ENCODE peak calls at places on chromosomes 1 and 21, in nine cellular contexts. P, O, R, X, C, H, J, I and M are unnamed samples.

GRCh38 chr1:58784758-58785423 is 1.0 kb upstream of the JUN start:
- DNase-seq in H (peak; percentile 92), X (peak; percentile 83), O (peak; percentile 86), R (peak; percentile 97), J (peak; percentile 66), I (peak; percentile 82), P (peak; percentile 90), C (peak; percentile 67), M (peak; percentile 86)

GRCh38 chr1:102783487-102783886 is 324.8 kb downstream of the COL11A1 start:
- DNase-seq in J (no peak), X (no peak), P (no peak), C (no peak), O (no peak), I (no peak), R (no peak), H (no peak), M (no peak)

GRCh38 chr1:206460846-206461426 is 9.3 kb upstream of the IKBKE start:
- DNase-seq in P (no peak), X (no peak), I (no peak), H (no peak), R (no peak), C (no peak), J (no peak), O (no peak), M (no peak)

GRCh38 chr1:174969977-174970376 is 29.8 kb upstream of the CACYBP start:
- DNase-seq in P (no peak), J (no peak), R (no peak), O (no peak), X (peak; percentile 41), I (no peak), C (no peak), H (no peak), M (no peak)

GRCh38 chr1:21652937-21653743 is 16.0 kb downstream of the RAP1GAP start:
- DNase-seq in R (no peak), C (no peak), I (peak; percentile 32), X (no peak), J (no peak), P (no peak), O (no peak), H (no peak), M (no peak)

GRCh38 chr1:111846842-111847241 is 91.1 kb downstream of the DDX20 start:
- DNase-seq in R (no peak), X (no peak), I (no peak), C (no peak), O (no peak), J (no peak), H (no peak), P (no peak), M (no peak)

GRCh38 chr1:15243275-15244043 is 3.6 kb upstream of the FHAD1 start:
- DNase-seq in X (peak; percentile 21), R (no peak), O (no peak), P (no peak), C (no peak), H (no peak), I (no peak), J (no peak), M (no peak)

GRCh38 chr1:207841907-207842306 is 69.0 kb downstream of the CD34 start:
- DNase-seq in O (no peak), X (no peak), I (no peak), J (no peak), H (no peak), R (no peak), P (no peak), C (no peak), M (no peak)

GRCh38 chr1:56526571-56527174 is 52.7 kb downstream of the PLPP3 start:
- DNase-seq in H (no peak), O (peak; percentile 47), R (no peak), I (peak; percentile 61), P (no peak), X (no peak), C (peak; percentile 28), J (no peak), M (no peak)

GRCh38 chr1:232521660-232522059 is 108.3 kb downstream of the SIPA1L2 start:
- DNase-seq in C (no peak), H (no peak), R (no peak), P (no peak), X (no peak), O (no peak), I (no peak), J (no peak), M (peak; percentile 54)

GRCh38 chr1:177479600-177479999 is 308.8 kb downstream of the BRINP2 start:
- DNase-seq in I (no peak), X (no peak), O (no peak), H (no peak), J (no peak), P (no peak), C (no peak), R (no peak), M (no peak)

GRCh38 chr1:245990315-245991022 is 516.6 kb downstream of the SMYD3 start:
- DNase-seq in X (no peak), R (no peak), P (no peak), J (no peak), H (no peak), C (no peak), I (peak; percentile 66), O (no peak), M (no peak)

GRCh38 chr1:8113257-8114220 is 87.4 kb upstream of the ERRFI1 start:
- DNase-seq in C (no peak), P (no peak), O (peak; percentile 74), J (no peak), R (peak; percentile 31), X (no peak), H (no peak), I (no peak), M (no peak)

GRCh38 chr1:73382971-73383370 is 815.0 kb downstream of the LRRIQ3 start:
- DNase-seq in H (no peak), C (no peak), J (no peak), I (peak; percentile 92), R (no peak), X (no peak), P (no peak), O (no peak), M (no peak)

GRCh38 chr1:25174730-25175612 is 57.3 kb downstream of the SYF2 start:
- DNase-seq in R (no peak), P (no peak), J (no peak), H (no peak), X (no peak), C (no peak), O (no peak), I (no peak), M (no peak)

GRCh38 chr21:45418301-45419071 is 13.5 kb downstream of the COL18A1 start:
- DNase-seq in R (no peak), J (no peak), P (peak; percentile 46), X (no peak), I (no peak), O (no peak), C (no peak), H (peak; percentile 50), M (no peak)

GRCh38 chr21:35658242-35658641 is 402.1 kb downstream of the SETD4 start:
- DNase-seq in X (no peak), I (no peak), O (no peak), C (peak; percentile 73), R (peak; percentile 17), H (no peak), P (no peak), J (no peak), M (peak; percentile 64)

GRCh38 chr1:174160109-174160473 is 771 bp downstream of the RABGAP1L start:
- DNase-seq in C (no peak), P (peak; percentile 86), J (no peak), R (peak; percentile 59), H (peak; percentile 78), X (peak; percentile 43), I (peak; percentile 92), O (peak; percentile 47), M (peak; percentile 67)

GRCh38 chr1:226403522-226404034 is 4.3 kb downstream of the PARP1 start:
- DNase-seq in O (peak; percentile 52), H (no peak), J (no peak), X (no peak), C (peak; percentile 84), I (no peak), R (peak; percentile 55), P (no peak), M (peak; percentile 6)

GRCh38 chr1:69401894-69402293 is 165.8 kb upstream of the LRRC7 start:
- DNase-seq in C (no peak), R (no peak), O (no peak), X (no peak), J (no peak), P (no peak), I (no peak), H (no peak), M (peak; percentile 9)